ENCODE peak calls at places on chromosome 2, in nine cellular contexts. One of them, this sample, is unnamed.

GRCh38 chr2:157769866-157770265 is 106.3 kb downstream of the ACVR1 start:
- DNase-seq in germinal center: no peak
- DNase-seq in cerebellar cortex: no peak
- DNase-seq in ecto neural progenitor cell: no peak
- DNase-seq in prostate gland: no peak
- DNase-seq in IMR-90: no peak
- DNase-seq in pancreas: no peak
- DNase-seq in osteocyte: no peak
- DNase-seq in aorta: no peak
- DNase-seq in this sample: no peak

GRCh38 chr2:207165121-207166038 is at the start of gene KLF7:
- DNase-seq in germinal center: peak; percentile 44
- DNase-seq in cerebellar cortex: peak; percentile 76
- DNase-seq in ecto neural progenitor cell: peak; percentile 65
- DNase-seq in prostate gland: peak; percentile 46
- DNase-seq in IMR-90: peak; percentile 51
- DNase-seq in pancreas: peak; percentile 61
- DNase-seq in osteocyte: peak; percentile 85
- DNase-seq in aorta: peak; percentile 83
- DNase-seq in this sample: peak; percentile 70

GRCh38 chr2:197889041-197889440 is 84.6 kb downstream of the PLCL1 start:
- DNase-seq in germinal center: peak; percentile 8
- DNase-seq in cerebellar cortex: no peak
- DNase-seq in ecto neural progenitor cell: no peak
- DNase-seq in prostate gland: no peak
- DNase-seq in IMR-90: peak; percentile 64
- DNase-seq in pancreas: no peak
- DNase-seq in osteocyte: no peak
- DNase-seq in aorta: no peak
- DNase-seq in this sample: peak; percentile 59

GRCh38 chr2:112684415-112684775 is 36.4 kb upstream of the NT5DC4 start:
- DNase-seq in germinal center: no peak
- DNase-seq in cerebellar cortex: no peak
- DNase-seq in ecto neural progenitor cell: no peak
- DNase-seq in prostate gland: no peak
- DNase-seq in IMR-90: no peak
- DNase-seq in pancreas: no peak
- DNase-seq in osteocyte: no peak
- DNase-seq in aorta: no peak
- DNase-seq in this sample: no peak

GRCh38 chr2:209191139-209191538 is 232.7 kb upstream of the MAP2 start:
- DNase-seq in germinal center: no peak
- DNase-seq in cerebellar cortex: no peak
- DNase-seq in ecto neural progenitor cell: no peak
- DNase-seq in prostate gland: no peak
- DNase-seq in IMR-90: no peak
- DNase-seq in pancreas: no peak
- DNase-seq in osteocyte: no peak
- DNase-seq in aorta: no peak
- DNase-seq in this sample: no peak

GRCh38 chr2:3759331-3759730 is 56.0 kb downstream of the DCDC2C start:
- DNase-seq in germinal center: no peak
- DNase-seq in cerebellar cortex: no peak
- DNase-seq in ecto neural progenitor cell: peak; percentile 7
- DNase-seq in prostate gland: no peak
- DNase-seq in IMR-90: peak; percentile 89
- DNase-seq in pancreas: no peak
- DNase-seq in osteocyte: peak; percentile 59
- DNase-seq in aorta: no peak
- DNase-seq in this sample: no peak

GRCh38 chr2:45483997-45484396 is 127.1 kb downstream of the SRBD1 start:
- DNase-seq in germinal center: no peak
- DNase-seq in cerebellar cortex: no peak
- DNase-seq in ecto neural progenitor cell: no peak
- DNase-seq in prostate gland: no peak
- DNase-seq in IMR-90: peak; percentile 9
- DNase-seq in pancreas: no peak
- DNase-seq in osteocyte: no peak
- DNase-seq in aorta: no peak
- DNase-seq in this sample: no peak

GRCh38 chr2:213251618-213252017 is 32.6 kb upstream of the SPAG16 start:
- DNase-seq in germinal center: peak; percentile 18
- DNase-seq in cerebellar cortex: peak; percentile 71
- DNase-seq in ecto neural progenitor cell: no peak
- DNase-seq in prostate gland: no peak
- DNase-seq in IMR-90: peak; percentile 81
- DNase-seq in pancreas: no peak
- DNase-seq in osteocyte: no peak
- DNase-seq in aorta: no peak
- DNase-seq in this sample: no peak

GRCh38 chr2:7930800-7931635 is 750.8 kb upstream of the ID2 start:
- DNase-seq in germinal center: no peak
- DNase-seq in cerebellar cortex: peak; percentile 74
- DNase-seq in ecto neural progenitor cell: no peak
- DNase-seq in prostate gland: no peak
- DNase-seq in IMR-90: peak; percentile 70
- DNase-seq in pancreas: no peak
- DNase-seq in osteocyte: no peak
- DNase-seq in aorta: no peak
- DNase-seq in this sample: no peak

GRCh38 chr2:197450485-197450884 is 2.9 kb upstream of the COQ10B start:
- DNase-seq in germinal center: no peak
- DNase-seq in cerebellar cortex: no peak
- DNase-seq in ecto neural progenitor cell: no peak
- DNase-seq in prostate gland: no peak
- DNase-seq in IMR-90: no peak
- DNase-seq in pancreas: peak; percentile 60
- DNase-seq in osteocyte: no peak
- DNase-seq in aorta: no peak
- DNase-seq in this sample: no peak

GRCh38 chr2:105396254-105397024 is 2.4 kb downstream of the FHL2 start:
- DNase-seq in germinal center: no peak
- DNase-seq in cerebellar cortex: no peak
- DNase-seq in ecto neural progenitor cell: no peak
- DNase-seq in prostate gland: no peak
- DNase-seq in IMR-90: peak; percentile 98
- DNase-seq in pancreas: no peak
- DNase-seq in osteocyte: peak; percentile 88
- DNase-seq in aorta: peak; percentile 86
- DNase-seq in this sample: no peak

GRCh38 chr2:24881158-24881557 is 38.9 kb downstream of the ADCY3 start:
- DNase-seq in germinal center: no peak
- DNase-seq in cerebellar cortex: no peak
- DNase-seq in ecto neural progenitor cell: no peak
- DNase-seq in prostate gland: no peak
- DNase-seq in IMR-90: no peak
- DNase-seq in pancreas: no peak
- DNase-seq in osteocyte: no peak
- DNase-seq in aorta: no peak
- DNase-seq in this sample: no peak

GRCh38 chr2:240433973-240434727 is 1.3 kb upstream of the GPC1 start:
- DNase-seq in germinal center: no peak
- DNase-seq in cerebellar cortex: no peak
- DNase-seq in ecto neural progenitor cell: peak; percentile 49
- DNase-seq in prostate gland: peak; percentile 78
- DNase-seq in IMR-90: peak; percentile 98
- DNase-seq in pancreas: peak; percentile 74
- DNase-seq in osteocyte: no peak
- DNase-seq in aorta: peak; percentile 88
- DNase-seq in this sample: no peak

GRCh38 chr2:3198119-3198518 is 179.5 kb downstream of the EIPR1 start:
- DNase-seq in germinal center: no peak
- DNase-seq in cerebellar cortex: peak; percentile 21
- DNase-seq in ecto neural progenitor cell: peak; percentile 58
- DNase-seq in prostate gland: no peak
- DNase-seq in IMR-90: no peak
- DNase-seq in pancreas: no peak
- DNase-seq in osteocyte: no peak
- DNase-seq in aorta: no peak
- DNase-seq in this sample: peak; percentile 76

GRCh38 chr2:144509548-144510205 is 10.2 kb downstream of the ZEB2 start:
- DNase-seq in germinal center: no peak
- DNase-seq in cerebellar cortex: no peak
- DNase-seq in ecto neural progenitor cell: no peak
- DNase-seq in prostate gland: no peak
- DNase-seq in IMR-90: no peak
- DNase-seq in pancreas: no peak
- DNase-seq in osteocyte: no peak
- DNase-seq in aorta: no peak
- DNase-seq in this sample: no peak